ENCODE peak calls at places on chromosomes 13 and 19, in nine cellular contexts. X is transverse colon, N is GM12878, Y is HepG2, K is suprapubic skin, L is K562, R is stomach, P is SK-N-SH, H is upper lobe of left lung. M is an unnamed sample.

GRCh38 chr19:56377105-56377924 is 16.0 kb downstream of the ZNF582 start:
- DNase-seq in H (no peak), R (no peak), Y (no peak), K (no peak), L (no peak), P (no peak), N (no peak), X (no peak), M (no peak)

GRCh38 chr13:106205871-106206270 is 329.6 kb downstream of the EFNB2 start:
- DNase-seq in L (no peak), K (no peak), X (no peak), N (no peak), R (no peak), H (no peak), Y (no peak), P (no peak), M (no peak)

GRCh38 chr19:3589439-3589838 is 4.2 kb downstream of the GIPC3 start:
- DNase-seq in L (no peak), Y (no peak), R (no peak), N (no peak), K (no peak), H (no peak), P (no peak), X (no peak), M (no peak)

GRCh38 chr13:110593430-110594130 is 21.8 kb upstream of the NAXD start:
- DNase-seq in N (no peak), K (no peak), R (no peak), Y (peak; percentile 65), P (peak; percentile 80), L (peak; percentile 77), H (no peak), X (no peak), M (no peak)

GRCh38 chr19:42325308-42325895 is at the start of gene MEGF8:
- DNase-seq in P (peak; percentile 98), Y (peak; percentile 97), N (peak; percentile 98), H (peak; percentile 96), L (peak; percentile 99), X (peak; percentile 99), K (peak; percentile 97), R (peak; percentile 98), M (peak; percentile 99)

GRCh38 chr13:110300090-110300815 is 6.7 kb downstream of the COL4A1 start:
- DNase-seq in Y (no peak), N (no peak), K (no peak), P (no peak), R (no peak), H (no peak), X (no peak), L (no peak), M (no peak)

GRCh38 chr13:112442483-112443090 is 66.4 kb downstream of the SPACA7 start:
- DNase-seq in N (no peak), L (no peak), H (peak; percentile 8), Y (no peak), P (peak; percentile 28), R (no peak), X (no peak), K (peak; percentile 56), M (no peak)

GRCh38 chr13:103515410-103515809 is 449.2 kb upstream of the SLC10A2 start:
- DNase-seq in Y (no peak), L (no peak), K (no peak), P (peak; percentile 23), X (no peak), R (no peak), N (no peak), H (no peak), M (no peak)

GRCh38 chr13:93146584-93147292 is 79.9 kb upstream of the GPC6 start:
- DNase-seq in N (no peak), L (no peak), P (no peak), Y (no peak), R (no peak), H (no peak), K (no peak), X (no peak), M (no peak)

GRCh38 chr19:33840783-33841182 is 44.1 kb downstream of the KCTD15 start:
- DNase-seq in Y (no peak), X (no peak), N (no peak), P (no peak), H (no peak), L (no peak), K (no peak), R (no peak), M (no peak)

GRCh38 chr13:98544105-98544710 is 32.7 kb downstream of the STK24 start:
- DNase-seq in Y (no peak), K (no peak), X (no peak), R (no peak), L (no peak), N (no peak), P (no peak), H (no peak), M (no peak)

GRCh38 chr13:44068737-44069136 is 189.0 kb downstream of the LACC1 start:
- DNase-seq in X (no peak), H (no peak), Y (no peak), L (no peak), P (no peak), R (no peak), N (no peak), K (no peak), M (no peak)

GRCh38 chr13:93769126-93769525 is 542.5 kb downstream of the GPC6 start:
- DNase-seq in N (no peak), X (no peak), L (no peak), K (no peak), R (no peak), Y (no peak), H (no peak), P (no peak), M (no peak)

GRCh38 chr13:32254416-32254815 is 60.7 kb downstream of the ZAR1L start:
- DNase-seq in Y (no peak), K (no peak), H (no peak), R (no peak), L (no peak), X (no peak), N (no peak), P (no peak), M (no peak)

GRCh38 chr13:89748716-89749115 is 1598.8 kb upstream of the MIR17HG start:
- DNase-seq in K (no peak), H (no peak), X (no peak), N (no peak), R (no peak), Y (no peak), L (no peak), P (no peak), M (no peak)

GRCh38 chr19:42311612-42312160 is 1.4 kb upstream of the TMEM145 start:
- DNase-seq in H (no peak), L (peak; percentile 57), X (no peak), R (no peak), N (no peak), P (peak; percentile 63), Y (no peak), K (no peak), M (no peak)

GRCh38 chr19:45179063-45179847 is 671 bp downstream of the BLOC1S3 start:
- DNase-seq in H (no peak), N (no peak), Y (no peak), P (peak; percentile 66), R (peak; percentile 55), L (peak; percentile 84), K (no peak), X (peak; percentile 42), M (no peak)
- TF ChIP-seq EP300 in H (no peak), N (no peak), Y (no peak), P (no peak), R (no peak), L (no peak), K (no peak), X (no peak), M (no peak)

GRCh38 chr19:16154557-16154956 is 11.1 kb downstream of the HSH2D start:
- DNase-seq in K (no peak), H (no peak), N (no peak), L (no peak), Y (no peak), X (no peak), R (no peak), P (no peak), M (no peak)

GRCh38 chr19:16157601-16158000 is 14.1 kb downstream of the HSH2D start:
- DNase-seq in Y (no peak), H (no peak), P (no peak), N (no peak), X (no peak), K (no peak), L (no peak), R (no peak), M (no peak)

GRCh38 chr19:16155128-16155527 is 11.6 kb downstream of the HSH2D start:
- DNase-seq in K (no peak), P (no peak), L (no peak), Y (no peak), N (no peak), R (no peak), H (no peak), X (no peak), M (no peak)

GRCh38 chr19:16159655-16160054 is 13.7 kb downstream of the CIB3 start:
- DNase-seq in N (no peak), L (no peak), Y (no peak), P (no peak), R (no peak), K (no peak), H (no peak), X (no peak), M (no peak)

DNA sequence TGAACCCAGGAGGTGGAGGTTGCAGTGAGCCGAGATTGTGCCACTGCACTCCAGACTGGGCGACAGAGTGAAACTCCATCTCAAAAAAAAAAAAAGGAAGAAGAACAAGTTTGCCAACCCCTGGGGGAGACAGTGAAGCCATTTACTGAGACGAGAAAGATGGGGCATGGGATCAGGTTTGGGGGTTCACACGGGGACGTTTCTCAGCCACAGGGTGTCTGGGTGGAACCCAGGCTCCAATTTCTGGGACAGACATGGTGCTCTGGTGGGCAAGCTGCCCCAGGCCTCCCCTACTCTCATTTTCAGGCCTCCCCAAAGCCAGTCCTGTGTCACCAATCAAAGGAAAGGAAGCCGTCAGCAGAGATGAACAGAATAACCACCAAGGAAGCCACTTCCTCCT is 13.4 kb downstream of the HSH2D start:
- DNase-seq in Y (no peak), K (no peak), L (no peak), N (no peak), P (no peak), X (no peak), R (no peak), H (no peak), M (no peak)
- TF ChIP-seq POLR2AphosphoS5 in Y (no peak), K (no peak), L (no peak), N (no peak), P (no peak), X (no peak), R (no peak), H (no peak), M (no peak)

DNA sequence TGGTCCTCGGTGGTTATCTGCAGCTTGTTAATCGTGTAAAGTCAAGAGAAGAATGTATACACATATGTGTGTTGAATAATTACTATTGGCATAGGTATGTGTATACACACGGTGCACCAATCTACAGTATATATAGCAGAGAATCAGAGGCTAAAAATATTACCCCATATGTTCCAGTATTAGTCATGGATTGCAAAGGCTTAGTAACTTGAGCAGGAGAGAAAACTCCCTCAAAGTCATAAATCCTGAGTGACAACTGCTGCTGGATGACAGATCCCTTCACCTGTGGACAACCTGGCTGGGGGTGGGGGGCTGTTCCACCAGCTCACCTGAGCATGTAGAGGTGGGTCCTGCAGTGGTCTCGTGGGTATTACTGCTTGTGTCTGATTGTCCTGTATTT is 185.0 kb downstream of the ZNF536 start:
- DNase-seq in R (no peak), L (no peak), P (no peak), K (no peak), N (no peak), X (no peak), Y (no peak), H (no peak), M (no peak)
- H3K27ac ChIP-seq in R (no peak overlapping the region), L (no peak overlapping the region), P (no peak overlapping the region), K (no peak overlapping the region), N (no peak overlapping the region), X (no peak overlapping the region), Y (no peak overlapping the region), H (no peak overlapping the region), M (no peak overlapping the region)

GRCh38 chr19:10975374-10976036 is 14.7 kb downstream of the SMARCA4 start:
- DNase-seq in H (peak; percentile 29), K (no peak), X (no peak), Y (no peak), P (no peak), R (peak; percentile 67), N (no peak), L (no peak), M (peak; percentile 83)
- TF ChIP-seq EP300 in H (no peak), K (no peak), X (no peak), Y (no peak), P (no peak), R (no peak), N (no peak), L (no peak), M (no peak)

M was measured in sigmoid colon.